ENCODE peak calls at places on chromosomes 13 and 19, in nine cellular contexts. I is lower lobe of right lung, N is neural progenitor cell, M is fibroblast of the aortic adventitia, Y is ascending aorta, D is fibroblast of pulmonary artery, G is uterus, Q is ovary, R is HFFc6. H is an unnamed sample.

GRCh38 chr13:105196052-105196451 is 1339.4 kb downstream of the EFNB2 start:
- DNase-seq in R (peak; percentile 18), N (no peak), D (peak; percentile 89), M (peak; percentile 1), I (no peak), G (no peak), Q (no peak), Y (no peak), H (no peak)

GRCh38 chr13:113923376-113924063 is 50.4 kb downstream of the C13orf46 start:
- DNase-seq in Q (no peak), N (no peak), R (no peak), G (no peak), D (no peak), M (no peak), Y (peak; percentile 39), I (no peak), H (peak; percentile 10)

GRCh38 chr13:21420706-21421105 is 38.4 kb downstream of the ZDHHC20 start:
- DNase-seq in I (no peak), Y (no peak), G (no peak), N (no peak), R (peak; percentile 26), D (peak; percentile 32), Q (no peak), M (peak; percentile 30), H (no peak)

GRCh38 chr19:56504581-56504980 is 3.1 kb upstream of the ZNF471 start:
- DNase-seq in G (no peak), I (no peak), N (no peak), Q (no peak), D (peak; percentile 63), M (peak; percentile 54), R (peak; percentile 12), Y (no peak), H (no peak)

GRCh38 chr13:114065926-114066774 is 66.3 kb downstream of the RASA3 start:
- DNase-seq in Y (no peak), G (no peak), I (peak; percentile 51), D (no peak), M (no peak), N (no peak), Q (no peak), R (no peak), H (no peak)

GRCh38 chr13:111363121-111363520 is 42.7 kb downstream of the TEX29 start:
- DNase-seq in N (no peak), Q (no peak), G (no peak), R (no peak), Y (no peak), D (no peak), I (no peak), M (no peak), H (no peak)

GRCh38 chr13:35855531-35856019 is 275.6 kb downstream of the DCLK1 start:
- DNase-seq in M (no peak), N (peak; percentile 48), R (no peak), I (no peak), Q (no peak), D (peak; percentile 21), G (no peak), Y (no peak), H (no peak)

GRCh38 chr19:53977429-53977990 is 13.9 kb upstream of the CACNG6 start:
- DNase-seq in N (peak; percentile 95), Y (peak; percentile 87), M (peak; percentile 93), G (peak; percentile 68), R (peak; percentile 65), D (peak; percentile 91), I (peak; percentile 72), Q (peak; percentile 50), H (peak; percentile 78)

DNA sequence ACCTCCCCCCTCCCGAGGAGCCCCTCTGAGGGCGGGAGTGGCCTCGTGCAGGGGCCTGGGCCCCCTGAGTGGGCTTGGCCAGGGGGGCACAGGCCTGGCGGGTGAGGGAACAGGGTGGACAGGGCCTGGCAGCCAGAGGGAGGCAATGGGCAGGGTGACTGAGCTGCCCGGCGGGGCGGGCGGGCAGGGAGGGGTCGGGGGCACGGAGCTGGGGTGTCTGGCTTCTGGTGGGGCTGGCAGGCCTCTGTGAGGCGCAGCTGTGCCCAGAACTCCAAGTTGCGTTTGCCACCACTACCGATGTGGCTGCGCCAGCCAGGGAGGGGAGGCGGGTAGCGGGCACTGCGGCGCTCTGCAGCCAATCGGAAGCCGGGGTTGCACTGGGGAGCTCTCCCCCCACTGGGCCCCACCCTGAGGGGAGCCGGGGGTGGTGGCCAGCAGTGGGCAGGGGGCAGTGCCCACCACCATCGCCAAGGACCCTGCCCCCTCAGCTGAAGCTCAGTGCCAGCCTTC is 7.2 kb downstream of the NFIX start:
- DNase-seq in N (no peak), D (no peak), R (no peak), Q (no peak), M (no peak), I (no peak), G (no peak), Y (peak; percentile 87), H (peak; percentile 93)
- TF ChIP-seq CTCF in N (no peak), D (no peak), R (no peak), Q (no peak), M (peak; percentile 1), I (peak; percentile 7), G (no peak), Y (peak; percentile 26), H (no peak)

GRCh38 chr19:40237791-40238190 is 11.3 kb upstream of the CCNP start:
- DNase-seq in M (no peak), R (no peak), I (peak; percentile 32), Y (no peak), G (no peak), Q (no peak), D (no peak), N (no peak), H (no peak)
- TF ChIP-seq CTCF in M (no peak), R (no peak), I (no peak), Y (no peak), G (no peak), Q (no peak), D (no peak), N (no peak), H (no peak)

DNA sequence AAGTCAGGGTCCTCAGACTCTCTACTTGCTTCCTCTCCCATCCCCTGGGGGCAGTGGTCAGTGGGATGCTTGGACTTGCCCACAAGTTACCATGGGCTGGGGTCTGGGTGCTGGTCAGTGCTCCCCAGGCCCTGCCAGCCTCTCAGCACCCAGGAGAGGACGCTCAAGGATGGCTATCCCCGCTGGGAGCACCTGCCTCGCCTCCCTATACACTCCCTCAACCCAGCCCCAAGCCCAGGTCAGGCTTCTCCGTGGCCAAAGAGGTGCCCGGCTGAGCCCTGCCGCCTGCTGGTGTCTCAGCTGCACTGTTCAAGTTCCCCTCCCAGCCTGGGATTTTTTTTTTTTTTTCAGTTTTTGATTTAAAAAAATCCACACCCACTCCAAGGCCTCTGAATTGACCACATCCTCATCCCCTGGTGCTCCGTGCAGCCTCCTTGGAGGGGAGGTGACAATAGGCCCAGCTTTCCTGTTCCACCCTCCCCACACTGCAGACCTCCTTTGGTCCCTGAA is 10.8 kb downstream of the F2RL3 start:
- DNase-seq in R (no peak), Q (no peak), D (peak; percentile 45), M (peak; percentile 31), G (no peak), Y (no peak), N (peak; percentile 62), I (peak; percentile 73), H (no peak)
- TF ChIP-seq CTCF in R (peak; percentile 72), Q (no peak), D (peak; percentile 56), M (peak; percentile 68), G (peak; percentile 27), Y (peak; percentile 22), N (peak; percentile 59), I (peak; percentile 57), H (peak; percentile 32)

GRCh38 chr19:13241321-13242104 is 91.3 kb downstream of the IER2 start:
- DNase-seq in N (no peak), Q (no peak), D (no peak), Y (no peak), M (no peak), I (no peak), G (no peak), R (no peak), H (no peak)
- TF ChIP-seq CTCF in N (no peak), Q (no peak), D (no peak), Y (no peak), M (no peak), I (no peak), G (no peak), R (peak; percentile 29), H (no peak)

DNA sequence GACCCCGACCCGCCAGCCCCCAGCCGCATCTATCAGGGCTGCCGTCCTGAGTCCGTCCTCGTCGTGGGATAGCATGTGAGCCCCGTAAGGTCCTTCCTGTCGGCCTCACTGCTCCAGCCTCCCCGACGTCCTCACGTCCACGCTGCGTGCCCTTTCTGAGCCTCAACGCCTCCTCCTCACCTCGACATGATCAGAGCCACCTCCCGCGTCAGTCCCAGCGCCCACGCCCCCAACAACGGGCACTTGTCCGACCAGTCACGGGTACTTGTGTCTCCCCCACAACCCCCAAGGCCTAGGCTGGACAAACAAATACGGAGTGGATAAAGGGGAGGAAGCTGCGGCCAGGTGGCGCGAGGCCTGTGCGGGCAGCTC is 665 bp downstream of the ZNF497 start:
- DNase-seq in Q (no peak), I (peak; percentile 77), M (no peak), G (no peak), Y (peak; percentile 72), N (no peak), D (peak; percentile 55), R (no peak), H (peak; percentile 39)
- TF ChIP-seq CTCF in Q (no peak), I (no peak), M (no peak), G (no peak), Y (no peak), N (peak; percentile 15), D (no peak), R (no peak), H (no peak)

GRCh38 chr13:40189885-40190655 is 476.4 kb downstream of the FOXO1 start:
- DNase-seq in D (no peak), I (no peak), N (peak; percentile 75), G (no peak), Y (no peak), Q (no peak), M (peak; percentile 25), R (no peak), H (no peak)
- TF ChIP-seq CTCF in D (no peak), I (no peak), N (no peak), G (no peak), Y (no peak), Q (no peak), M (no peak), R (no peak), H (no peak)

DNA sequence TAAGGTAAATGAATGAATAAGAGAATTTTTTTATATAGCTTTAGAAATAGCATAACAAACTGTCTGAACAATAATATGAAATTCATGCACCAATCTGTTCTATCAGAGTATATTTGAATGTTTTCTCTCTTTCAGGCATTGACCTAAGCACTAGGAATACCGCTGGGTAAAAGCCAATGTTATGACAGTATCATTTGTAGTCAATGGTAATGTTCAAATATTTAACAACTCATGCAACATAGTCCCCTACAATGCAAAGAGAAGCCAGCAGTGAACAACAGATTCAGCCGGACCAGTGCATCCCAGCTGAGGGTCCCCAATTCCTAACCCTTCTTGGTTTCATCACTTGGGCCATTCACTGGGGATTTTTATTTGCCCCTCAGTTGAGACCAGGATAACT is 52.6 kb upstream of the MYCBP2 start:
- DNase-seq in R (no peak), I (no peak), M (no peak), Q (no peak), N (no peak), D (no peak), G (no peak), Y (no peak), H (no peak)
- TF ChIP-seq CTCF in R (no peak), I (no peak), M (no peak), Q (no peak), N (no peak), D (no peak), G (no peak), Y (no peak), H (no peak)

H was measured in tibial artery.